ENCODE peak calls at places on chromosome 3, in nine cellular contexts. B is HCT116, Y is neural progenitor cell, J is GM23248, R is GM23338, N is OCI-LY7, U is SK-N-SH, L is MM.1S, H is PC-3. W is an unnamed sample.

GRCh38 chr3:4834403-4834866 is 144.8 kb upstream of the BHLHE40 start:
- DNase-seq in B (no peak), Y (no peak), J (no peak), R (no peak), N (no peak), U (no peak), L (peak; percentile 16), H (no peak), W (no peak)

GRCh38 chr3:146163584-146163983 is 2.6 kb upstream of the PLOD2 start:
- DNase-seq in B (no peak), Y (no peak), J (peak; percentile 89), R (no peak), N (no peak), U (no peak), L (no peak), H (peak; percentile 99), W (no peak)

GRCh38 chr3:19147905-19148767 is at the start of gene KCNH8:
- DNase-seq in B (no peak), Y (peak; percentile 66), J (no peak), R (peak; percentile 80), N (peak; percentile 4), U (peak; percentile 81), L (no peak), H (no peak), W (peak; percentile 57)

GRCh38 chr3:119600732-119601131 is 3.0 kb downstream of the PLA1A start:
- DNase-seq in B (peak; percentile 10), Y (peak; percentile 66), J (peak; percentile 25), R (peak; percentile 76), N (peak; percentile 18), U (peak; percentile 44), L (no peak), H (peak; percentile 42), W (no peak)

GRCh38 chr3:13657660-13658435 is 108.9 kb downstream of the FBLN2 start:
- DNase-seq in B (peak; percentile 26), Y (peak; percentile 74), J (peak; percentile 75), R (peak; percentile 75), N (peak; percentile 50), U (peak; percentile 92), L (peak; percentile 44), H (peak; percentile 81), W (peak; percentile 75)

GRCh38 chr3:23272820-23273219 is 69.7 kb downstream of the UBE2E2 start:
- DNase-seq in B (no peak), Y (no peak), J (no peak), R (no peak), N (no peak), U (no peak), L (no peak), H (no peak), W (no peak)

GRCh38 chr3:158912188-158912587 is 110.3 kb downstream of the MFSD1 start:
- DNase-seq in B (no peak), Y (no peak), J (no peak), R (peak; percentile 54), N (no peak), U (no peak), L (no peak), H (no peak), W (no peak)

GRCh38 chr3:183298708-183299153 is 45.7 kb downstream of the B3GNT5 start:
- DNase-seq in B (no peak), Y (peak; percentile 15), J (peak; percentile 95), R (peak; percentile 50), N (no peak), U (no peak), L (no peak), H (peak; percentile 50), W (peak; percentile 68)

GRCh38 chr3:120393761-120394160 is 44.6 kb upstream of the LRRC58 start:
- DNase-seq in B (no peak), Y (no peak), J (no peak), R (no peak), N (no peak), U (no peak), L (no peak), H (peak; percentile 18), W (no peak)

GRCh38 chr3:143237036-143237688 is 117.6 kb downstream of the CHST2 start:
- DNase-seq in B (no peak), Y (peak; percentile 88), J (peak; percentile 8), R (no peak), N (no peak), U (no peak), L (no peak), H (no peak), W (peak; percentile 59)

GRCh38 chr3:38117163-38117716 is 19.7 kb downstream of the ACAA1 start:
- DNase-seq in B (no peak), Y (no peak), J (peak; percentile 32), R (no peak), N (no peak), U (no peak), L (no peak), H (peak; percentile 36), W (no peak)

DNA sequence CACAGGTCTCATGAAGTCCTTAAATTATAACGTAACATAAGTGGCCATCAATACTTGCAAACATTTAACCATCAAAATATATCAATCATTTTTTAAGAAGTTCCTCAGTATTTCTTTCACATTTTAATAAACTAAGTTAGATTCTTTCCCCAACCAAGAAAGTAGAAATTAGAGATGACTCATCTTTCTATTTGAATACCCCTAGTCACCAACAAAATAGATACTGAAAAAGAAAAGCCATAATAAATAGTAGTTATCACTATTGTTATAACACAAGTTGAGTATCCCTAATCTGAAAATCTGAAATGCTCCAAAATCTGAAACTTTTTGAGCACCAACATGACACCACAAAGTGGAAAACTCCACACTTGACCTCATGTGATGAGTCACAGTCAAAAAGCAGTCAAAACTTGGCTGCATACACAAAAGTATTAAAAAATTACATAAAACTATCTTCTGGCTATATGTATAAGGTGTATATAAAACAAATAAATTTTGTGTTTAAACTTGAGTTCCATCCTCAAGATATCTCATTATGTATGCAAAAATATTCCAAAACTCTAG is 3.7 kb downstream of the SHQ1 start:
- DNase-seq in B (no peak), Y (no peak), J (peak; percentile 69), R (no peak), N (no peak), U (no peak), L (no peak), H (no peak), W (no peak)
- TF ChIP-seq EZH2phosphoT487 in B (no peak), Y (no peak), J (no peak), R (no peak), N (no peak), U (no peak), L (no peak), H (no peak), W (no peak)

DNA sequence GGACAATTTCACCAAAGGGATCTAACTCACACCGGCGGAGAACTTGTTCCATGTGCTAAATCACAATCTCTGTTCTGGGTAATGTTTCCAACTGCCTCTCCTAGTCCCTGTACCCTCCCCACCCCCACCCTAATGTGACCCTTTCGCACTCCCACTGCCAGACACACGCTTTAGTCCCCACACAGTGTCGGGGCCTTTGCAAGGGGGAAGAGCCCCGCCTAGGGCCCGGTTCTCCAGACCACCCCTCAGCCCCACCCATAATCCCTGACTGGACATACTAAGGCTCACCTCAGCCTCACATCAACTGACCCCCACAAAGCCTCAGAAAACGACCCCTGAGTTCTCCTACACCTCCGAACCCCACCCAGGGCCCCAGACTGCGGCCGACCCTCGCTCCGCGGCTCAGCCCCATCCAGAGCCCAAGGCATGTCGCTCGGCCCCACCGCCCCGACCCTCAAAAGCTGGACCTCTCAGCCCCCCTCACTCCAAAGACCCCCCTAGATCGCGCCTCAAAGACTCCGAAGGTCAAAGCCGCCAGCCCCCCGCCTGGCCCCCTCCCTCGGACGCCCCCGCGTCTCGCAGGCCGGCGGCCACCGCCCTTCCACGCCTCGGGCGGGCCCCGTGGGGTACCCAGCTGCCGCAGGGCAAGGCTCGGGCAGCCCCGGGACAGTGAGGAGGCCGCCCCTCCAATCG is 72.0 kb upstream of the MAP4 start:
- DNase-seq in B (no peak), Y (peak; percentile 58), J (peak; percentile 60), R (peak; percentile 44), N (peak; percentile 39), U (peak; percentile 72), L (no peak), H (no peak), W (peak; percentile 52)
- H3K4me2 ChIP-seq in B (peak overlapping the region; percentile 95), Y (peak overlapping the region; percentile 99), J (peak overlapping the region; percentile 92), R (peak overlapping the region; percentile 99), N (peak overlapping the region; percentile 87), U (peak overlapping the region; percentile 78), L (peak overlapping the region; percentile 79), H (peak overlapping the region; percentile 92), W (peak overlapping the region; percentile 91)

DNA sequence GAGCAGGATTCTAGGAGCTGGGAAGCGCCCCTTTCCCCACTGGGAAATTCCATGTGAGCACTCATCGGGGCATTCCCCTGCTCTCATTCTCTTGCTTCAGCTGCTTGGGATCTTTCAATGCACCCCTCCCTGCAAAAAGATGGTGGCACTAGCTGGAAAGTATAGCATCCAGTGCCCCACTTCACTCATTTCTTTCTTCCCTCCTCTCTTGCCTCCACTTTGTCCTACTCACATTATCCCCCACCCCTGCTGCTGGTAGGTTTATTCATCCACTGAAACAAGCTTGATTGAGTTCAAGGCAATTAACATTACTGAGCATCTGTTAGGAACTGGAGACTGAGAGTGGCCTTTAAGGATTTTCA is 84.8 kb upstream of the LIMD1 start:
- DNase-seq in B (no peak), Y (no peak), J (no peak), R (peak; percentile 24), N (no peak), U (no peak), L (no peak), H (no peak), W (no peak)
- TF ChIP-seq EZH2phosphoT487 in B (no peak), Y (no peak), J (no peak), R (no peak), N (no peak), U (no peak), L (no peak), H (no peak), W (no peak)

GRCh38 chr3:192128922-192129321 is 598.4 kb downstream of the FGF12 start:
- DNase-seq in B (no peak), Y (no peak), J (no peak), R (no peak), N (peak; percentile 12), U (no peak), L (no peak), H (no peak), W (peak; percentile 14)
- H3K4me2 ChIP-seq in B (no peak overlapping the region), Y (no peak overlapping the region), J (no peak overlapping the region), R (no peak overlapping the region), N (peak overlapping the region; percentile 34), U (no peak overlapping the region), L (no peak overlapping the region), H (no peak overlapping the region), W (no peak overlapping the region)

DNA sequence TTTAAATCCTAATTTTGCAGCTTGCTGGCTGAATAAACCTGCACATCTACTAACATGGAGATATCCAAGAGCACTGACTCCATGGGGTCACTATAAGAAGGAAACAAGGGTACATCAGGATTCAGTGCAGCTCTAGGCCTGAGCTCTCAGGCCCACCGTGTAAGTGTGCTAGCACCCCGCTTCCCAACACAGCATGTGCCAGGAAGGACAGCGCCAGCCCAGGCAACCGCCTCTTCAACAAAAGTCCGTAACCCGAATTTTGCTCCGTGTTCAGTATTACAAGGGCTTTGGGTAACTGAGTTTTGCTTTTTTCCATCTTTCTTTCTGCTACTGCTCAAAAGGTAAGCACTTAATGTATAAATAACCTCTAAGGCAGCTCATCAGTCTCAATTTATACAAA is 89.8 kb downstream of the LRIG1 start:
- DNase-seq in B (no peak), Y (no peak), J (no peak), R (no peak), N (no peak), U (no peak), L (no peak), H (no peak), W (no peak)
- TF ChIP-seq EZH2phosphoT487 in B (no peak), Y (no peak), J (no peak), R (no peak), N (no peak), U (no peak), L (no peak), H (no peak), W (no peak)